ENCODE peak calls at places on chromosome 13, in eight cellular contexts. E is tibial artery, D is A549, M is thoracic aorta, X is dorsolateral prefrontal cortex, P is fibroblast of pulmonary artery, L is PC-9, T is esophagus squamous epithelium. B is an unnamed sample.

GRCh38 chr13:32824061-32824460 is 192.2 kb upstream of the KL start:
- DNase-seq in E (no peak), D (no peak), M (no peak), X (no peak), P (no peak), L (no peak), T (no peak), B (no peak)

GRCh38 chr13:30829788-30830637 is 76.1 kb upstream of the MEDAG start:
- DNase-seq in E (no peak), D (no peak), M (no peak), X (no peak), P (no peak), L (no peak), T (no peak), B (no peak)

GRCh38 chr13:59320021-59320420 is 843.7 kb downstream of the DIAPH3 start:
- DNase-seq in E (no peak), D (no peak), M (no peak), X (no peak), P (no peak), L (no peak), T (no peak), B (no peak)

GRCh38 chr13:75398072-75398471 is 83.9 kb downstream of the TBC1D4 start:
- DNase-seq in E (no peak), D (no peak), M (no peak), X (no peak), P (no peak), L (no peak), T (no peak), B (no peak)

GRCh38 chr13:97003071-97003470 is 8.8 kb upstream of the OXGR1 start:
- DNase-seq in E (no peak), D (no peak), M (no peak), X (no peak), P (peak; percentile 25), L (no peak), T (no peak), B (no peak)

GRCh38 chr13:84362777-84363176 is 480.5 kb upstream of the SLITRK1 start:
- DNase-seq in E (no peak), D (no peak), M (no peak), X (no peak), P (peak; percentile 8), L (no peak), T (no peak), B (peak; percentile 28)

GRCh38 chr13:83499286-83499685 is 383.0 kb downstream of the SLITRK1 start:
- DNase-seq in E (no peak), D (no peak), M (no peak), X (no peak), P (no peak), L (no peak), T (no peak), B (no peak)

GRCh38 chr13:25738797-25739196 is 313.0 kb downstream of the SHISA2 start:
- DNase-seq in E (no peak), D (no peak), M (no peak), X (no peak), P (peak; percentile 4), L (no peak), T (no peak), B (no peak)

GRCh38 chr13:94968040-94968756 is 255.9 kb upstream of the SOX21 start:
- DNase-seq in E (no peak), D (peak; percentile 62), M (no peak), X (peak; percentile 31), P (no peak), L (no peak), T (no peak), B (no peak)

GRCh38 chr13:49262634-49263033 is 14.9 kb downstream of the CDADC1 start:
- DNase-seq in E (no peak), D (no peak), M (no peak), X (no peak), P (no peak), L (no peak), T (no peak), B (no peak)

GRCh38 chr13:49253997-49254396 is 6.3 kb downstream of the CDADC1 start:
- DNase-seq in E (no peak), D (no peak), M (no peak), X (no peak), P (no peak), L (no peak), T (no peak), B (no peak)

GRCh38 chr13:49256841-49257240 is 9.1 kb downstream of the CDADC1 start:
- DNase-seq in E (no peak), D (no peak), M (no peak), X (no peak), P (peak; percentile 7), L (no peak), T (no peak), B (peak; percentile 35)

GRCh38 chr13:49259586-49259985 is 11.9 kb downstream of the CDADC1 start:
- DNase-seq in E (no peak), D (no peak), M (no peak), X (no peak), P (no peak), L (no peak), T (no peak), B (no peak)

GRCh38 chr13:49258097-49258796 is 10.5 kb downstream of the CDADC1 start:
- DNase-seq in E (no peak), D (no peak), M (no peak), X (no peak), P (no peak), L (no peak), T (no peak), B (no peak)
- H3K4me3 ChIP-seq in E (no peak overlapping the region), D (no peak overlapping the region), M (peak overlapping the region; percentile 43), X (peak overlapping the region; percentile 13), P (no peak overlapping the region), L (no peak overlapping the region), T (peak overlapping the region; percentile 46), B (no peak overlapping the region)

DNA sequence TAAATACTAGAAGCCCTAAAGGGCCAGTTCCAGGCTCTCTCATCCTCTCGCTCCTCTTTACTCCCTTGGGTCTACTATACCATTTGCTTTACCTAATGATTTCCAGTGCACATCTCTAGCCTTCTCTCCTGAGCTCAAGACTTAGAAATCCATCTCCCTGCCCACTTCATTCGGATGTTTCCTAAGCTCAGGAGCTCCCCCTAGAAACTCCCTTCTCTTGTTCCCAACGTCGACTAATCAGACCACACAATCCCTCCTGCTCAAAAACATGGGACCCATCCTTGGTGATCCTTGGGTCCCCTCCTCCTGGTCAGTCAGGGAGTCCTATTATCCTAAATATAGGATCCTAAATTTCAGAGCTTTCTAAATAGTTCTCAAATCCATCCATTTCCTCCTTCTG is 21.1 kb upstream of the STK24 start:
- DNase-seq in E (no peak), D (no peak), M (no peak), X (no peak), P (peak; percentile 24), L (no peak), T (no peak), B (no peak)
- TF ChIP-seq CTCF in E (no peak), D (peak; percentile 5), M (no peak), X (no peak), P (peak; percentile 30), L (no peak), T (no peak), B (peak; percentile 14)

GRCh38 chr13:105368781-105369180 is 1166.7 kb downstream of the EFNB2 start:
- DNase-seq in E (no peak), D (no peak), M (no peak), X (no peak), P (no peak), L (peak; percentile 5), T (no peak), B (no peak)

GRCh38 chr13:105365831-105366230 is 1169.6 kb downstream of the EFNB2 start:
- DNase-seq in E (no peak), D (no peak), M (no peak), X (no peak), P (no peak), L (no peak), T (no peak), B (no peak)

DNA sequence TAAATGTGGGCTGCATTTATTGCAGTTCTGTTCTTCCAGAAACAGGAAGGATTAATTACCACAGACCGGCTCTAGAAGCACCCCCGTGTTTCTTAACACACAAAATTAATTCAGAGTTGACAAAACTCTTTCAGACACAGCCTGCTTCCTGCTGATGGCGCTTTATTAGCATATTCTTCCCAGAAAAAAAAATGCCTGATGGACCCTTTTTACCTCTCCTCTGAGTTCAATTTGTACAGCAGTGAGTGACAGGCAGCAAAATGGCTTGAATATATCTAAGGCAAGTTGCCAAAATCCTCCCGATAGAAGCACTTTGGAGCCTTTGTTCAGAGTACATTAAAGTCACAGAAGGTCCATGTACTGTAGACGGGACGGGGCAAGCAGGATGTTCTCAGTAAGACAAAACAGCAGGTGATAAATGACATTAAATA is 1171.7 kb downstream of the EFNB2 start:
- DNase-seq in E (no peak), D (no peak), M (no peak), X (no peak), P (peak; percentile 14), L (no peak), T (no peak), B (no peak)
- H3K4me3 ChIP-seq in E (no peak overlapping the region), D (no peak overlapping the region), M (no peak overlapping the region), X (peak overlapping the region; percentile 29), P (no peak overlapping the region), L (no peak overlapping the region), T (no peak overlapping the region), B (no peak overlapping the region)

GRCh38 chr13:100989424-100989823 is 314.8 kb upstream of the TMTC4 start:
- DNase-seq in E (no peak), D (no peak), M (no peak), X (no peak), P (no peak), L (no peak), T (no peak), B (no peak)
- TF ChIP-seq CTCF in E (no peak), D (no peak), M (no peak), X (no peak), P (no peak), L (no peak), T (no peak), B (no peak)

GRCh38 chr13:43881580-43881979 is 1.9 kb downstream of the LACC1 start:
- DNase-seq in E (no peak), D (no peak), M (no peak), X (no peak), P (no peak), L (no peak), T (no peak), B (no peak)
- H3K4me3 ChIP-seq in E (no peak overlapping the region), D (no peak overlapping the region), M (no peak overlapping the region), X (peak overlapping the region; percentile 90), P (no peak overlapping the region), L (no peak overlapping the region), T (no peak overlapping the region), B (no peak overlapping the region)